ENCODE peak calls at places on chromosome 7, in six cellular contexts. One of them, this sample, is unnamed.

GRCh38 chr7:98622926-98623325 is 5.8 kb downstream of the NPTX2 start:
- DNase-seq in mucosa of descending colon: no peak
- DNase-seq in KBM-7: no peak
- DNase-seq in dermis blood vessel endothelial cell: no peak
- DNase-seq in fibroblast of lung: no peak
- DNase-seq in aorta: no peak
- DNase-seq in this sample: no peak

GRCh38 chr7:5594616-5595544 is 171.2 kb upstream of the TNRC18 start:
- DNase-seq in mucosa of descending colon: no peak
- DNase-seq in KBM-7: peak; percentile 29
- DNase-seq in dermis blood vessel endothelial cell: peak; percentile 59
- DNase-seq in fibroblast of lung: peak; percentile 36
- DNase-seq in aorta: peak; percentile 65
- DNase-seq in this sample: no peak

GRCh38 chr7:107815254-107815882 is 12.3 kb upstream of the SLC26A3 start:
- DNase-seq in mucosa of descending colon: peak; percentile 38
- DNase-seq in KBM-7: no peak
- DNase-seq in dermis blood vessel endothelial cell: peak; percentile 8
- DNase-seq in fibroblast of lung: no peak
- DNase-seq in aorta: no peak
- DNase-seq in this sample: no peak

GRCh38 chr7:151987748-151988529 is 31.7 kb downstream of the GALNTL5 start:
- DNase-seq in mucosa of descending colon: no peak
- DNase-seq in KBM-7: no peak
- DNase-seq in dermis blood vessel endothelial cell: no peak
- DNase-seq in fibroblast of lung: peak; percentile 36
- DNase-seq in aorta: no peak
- DNase-seq in this sample: no peak

GRCh38 chr7:41828911-41829310 is 126.0 kb upstream of the INHBA start:
- DNase-seq in mucosa of descending colon: no peak
- DNase-seq in KBM-7: no peak
- DNase-seq in dermis blood vessel endothelial cell: no peak
- DNase-seq in fibroblast of lung: no peak
- DNase-seq in aorta: no peak
- DNase-seq in this sample: no peak

GRCh38 chr7:21028186-21028989 is 241.7 kb upstream of the SP8 start:
- DNase-seq in mucosa of descending colon: peak; percentile 44
- DNase-seq in KBM-7: no peak
- DNase-seq in dermis blood vessel endothelial cell: no peak
- DNase-seq in fibroblast of lung: peak; percentile 21
- DNase-seq in aorta: no peak
- DNase-seq in this sample: no peak

GRCh38 chr7:100825760-100826545 is 1.4 kb downstream of the EPHB4 start:
- DNase-seq in mucosa of descending colon: peak; percentile 38
- DNase-seq in KBM-7: peak; percentile 35
- DNase-seq in dermis blood vessel endothelial cell: peak; percentile 56
- DNase-seq in fibroblast of lung: peak; percentile 71
- DNase-seq in aorta: no peak
- DNase-seq in this sample: peak; percentile 36

GRCh38 chr7:70071786-70072185 is 473.5 kb downstream of the AUTS2 start:
- DNase-seq in mucosa of descending colon: no peak
- DNase-seq in KBM-7: no peak
- DNase-seq in dermis blood vessel endothelial cell: no peak
- DNase-seq in fibroblast of lung: no peak
- DNase-seq in aorta: no peak
- DNase-seq in this sample: no peak

GRCh38 chr7:100372256-100372655 is 1.0 kb upstream of the PILRA start:
- DNase-seq in mucosa of descending colon: no peak
- DNase-seq in KBM-7: peak; percentile 60
- DNase-seq in dermis blood vessel endothelial cell: peak; percentile 40
- DNase-seq in fibroblast of lung: peak; percentile 36
- DNase-seq in aorta: no peak
- DNase-seq in this sample: peak; percentile 60

GRCh38 chr7:70883750-70884445 is 248.0 kb upstream of the GALNT17 start:
- DNase-seq in mucosa of descending colon: no peak
- DNase-seq in KBM-7: no peak
- DNase-seq in dermis blood vessel endothelial cell: no peak
- DNase-seq in fibroblast of lung: no peak
- DNase-seq in aorta: no peak
- DNase-seq in this sample: no peak

GRCh38 chr7:26145236-26145635 is 6.8 kb upstream of the NFE2L3 start:
- DNase-seq in mucosa of descending colon: no peak
- DNase-seq in KBM-7: no peak
- DNase-seq in dermis blood vessel endothelial cell: no peak
- DNase-seq in fibroblast of lung: no peak
- DNase-seq in aorta: no peak
- DNase-seq in this sample: no peak

GRCh38 chr7:149856-150636 is 42.3 kb upstream of the FAM20C start:
- DNase-seq in mucosa of descending colon: peak; percentile 49
- DNase-seq in KBM-7: no peak
- DNase-seq in dermis blood vessel endothelial cell: peak; percentile 49
- DNase-seq in fibroblast of lung: no peak
- DNase-seq in aorta: peak; percentile 81
- DNase-seq in this sample: peak; percentile 20

GRCh38 chr7:101169838-101170531 is 4.6 kb upstream of the VGF start:
- DNase-seq in mucosa of descending colon: peak; percentile 81
- DNase-seq in KBM-7: peak; percentile 80
- DNase-seq in dermis blood vessel endothelial cell: peak; percentile 81
- DNase-seq in fibroblast of lung: peak; percentile 53
- DNase-seq in aorta: peak; percentile 78
- DNase-seq in this sample: peak; percentile 25

GRCh38 chr7:20519641-20520040 is 95.8 kb upstream of the ABCB5 start:
- DNase-seq in mucosa of descending colon: no peak
- DNase-seq in KBM-7: no peak
- DNase-seq in dermis blood vessel endothelial cell: no peak
- DNase-seq in fibroblast of lung: no peak
- DNase-seq in aorta: no peak
- DNase-seq in this sample: no peak

GRCh38 chr7:134364619-134365037 is 47.9 kb upstream of the SLC35B4 start:
- DNase-seq in mucosa of descending colon: no peak
- DNase-seq in KBM-7: no peak
- DNase-seq in dermis blood vessel endothelial cell: peak; percentile 39
- DNase-seq in fibroblast of lung: peak; percentile 24
- DNase-seq in aorta: no peak
- DNase-seq in this sample: no peak

GRCh38 chr7:31408120-31408729 is 67.7 kb upstream of the NEUROD6 start:
- DNase-seq in mucosa of descending colon: peak; percentile 5
- DNase-seq in KBM-7: no peak
- DNase-seq in dermis blood vessel endothelial cell: no peak
- DNase-seq in fibroblast of lung: peak; percentile 60
- DNase-seq in aorta: no peak
- DNase-seq in this sample: no peak

GRCh38 chr7:114952296-114952695 is 30.4 kb downstream of the MDFIC start:
- DNase-seq in mucosa of descending colon: no peak
- DNase-seq in KBM-7: no peak
- DNase-seq in dermis blood vessel endothelial cell: no peak
- DNase-seq in fibroblast of lung: no peak
- DNase-seq in aorta: no peak
- DNase-seq in this sample: no peak

GRCh38 chr7:74051629-74052410 is 23.8 kb downstream of the ELN start:
- DNase-seq in mucosa of descending colon: peak; percentile 77
- DNase-seq in KBM-7: peak; percentile 45
- DNase-seq in dermis blood vessel endothelial cell: peak; percentile 54
- DNase-seq in fibroblast of lung: peak; percentile 31
- DNase-seq in aorta: peak; percentile 47
- DNase-seq in this sample: peak; percentile 15

GRCh38 chr7:142476077-142476476 is 218.2 kb upstream of the PRSS58 start:
- DNase-seq in mucosa of descending colon: no peak
- DNase-seq in KBM-7: no peak
- DNase-seq in dermis blood vessel endothelial cell: no peak
- DNase-seq in fibroblast of lung: no peak
- DNase-seq in aorta: no peak
- DNase-seq in this sample: no peak

GRCh38 chr7:132435016-132435990 is 141.0 kb downstream of the PLXNA4 start:
- DNase-seq in mucosa of descending colon: no peak
- DNase-seq in KBM-7: no peak
- DNase-seq in dermis blood vessel endothelial cell: no peak
- DNase-seq in fibroblast of lung: no peak
- DNase-seq in aorta: no peak
- DNase-seq in this sample: no peak

GRCh38 chr7:103636153-103636552 is 190.1 kb upstream of the SLC26A5 start:
- DNase-seq in mucosa of descending colon: no peak
- DNase-seq in KBM-7: no peak
- DNase-seq in dermis blood vessel endothelial cell: peak; percentile 46
- DNase-seq in fibroblast of lung: peak; percentile 44
- DNase-seq in aorta: no peak
- DNase-seq in this sample: no peak

GRCh38 chr7:129434846-129435318 is 650 bp downstream of the STRIP2 start:
- DNase-seq in mucosa of descending colon: peak; percentile 7
- DNase-seq in KBM-7: peak; percentile 37
- DNase-seq in dermis blood vessel endothelial cell: peak; percentile 48
- DNase-seq in fibroblast of lung: peak; percentile 17
- DNase-seq in aorta: no peak
- DNase-seq in this sample: no peak

GRCh38 chr7:126803060-126803665 is 449.6 kb downstream of the GRM8 start:
- DNase-seq in mucosa of descending colon: peak; percentile 85
- DNase-seq in KBM-7: peak; percentile 63
- DNase-seq in dermis blood vessel endothelial cell: peak; percentile 82
- DNase-seq in fibroblast of lung: peak; percentile 55
- DNase-seq in aorta: no peak
- DNase-seq in this sample: peak; percentile 62

GRCh38 chr7:108492742-108493141 is 33.2 kb downstream of the PNPLA8 start:
- DNase-seq in mucosa of descending colon: no peak
- DNase-seq in KBM-7: no peak
- DNase-seq in dermis blood vessel endothelial cell: peak; percentile 41
- DNase-seq in fibroblast of lung: no peak
- DNase-seq in aorta: no peak
- DNase-seq in this sample: no peak

GRCh38 chr7:95933618-95934017 is 161.3 kb downstream of the DYNC1I1 start:
- DNase-seq in mucosa of descending colon: no peak
- DNase-seq in KBM-7: no peak
- DNase-seq in dermis blood vessel endothelial cell: no peak
- DNase-seq in fibroblast of lung: no peak
- DNase-seq in aorta: no peak
- DNase-seq in this sample: no peak

GRCh38 chr7:69603937-69604494 is 5.7 kb downstream of the AUTS2 start:
- DNase-seq in mucosa of descending colon: no peak
- DNase-seq in KBM-7: no peak
- DNase-seq in dermis blood vessel endothelial cell: no peak
- DNase-seq in fibroblast of lung: no peak
- DNase-seq in aorta: no peak
- DNase-seq in this sample: no peak

GRCh38 chr7:36015733-36016132 is 137.3 kb upstream of the EEPD1 start:
- DNase-seq in mucosa of descending colon: no peak
- DNase-seq in KBM-7: no peak
- DNase-seq in dermis blood vessel endothelial cell: no peak
- DNase-seq in fibroblast of lung: no peak
- DNase-seq in aorta: no peak
- DNase-seq in this sample: no peak

GRCh38 chr7:16803881-16804673 is 722 bp downstream of the AGR2 start:
- DNase-seq in mucosa of descending colon: peak; percentile 48
- DNase-seq in KBM-7: no peak
- DNase-seq in dermis blood vessel endothelial cell: no peak
- DNase-seq in fibroblast of lung: no peak
- DNase-seq in aorta: no peak
- DNase-seq in this sample: no peak

GRCh38 chr7:151181011-151181431 is 6.0 kb downstream of the ASB10 start:
- DNase-seq in mucosa of descending colon: no peak
- DNase-seq in KBM-7: no peak
- DNase-seq in dermis blood vessel endothelial cell: no peak
- DNase-seq in fibroblast of lung: no peak
- DNase-seq in aorta: no peak
- DNase-seq in this sample: no peak

GRCh38 chr7:150685219-150686029 is at the start of gene GIMAP2:
- DNase-seq in mucosa of descending colon: peak; percentile 49
- DNase-seq in KBM-7: peak; percentile 71
- DNase-seq in dermis blood vessel endothelial cell: peak; percentile 76
- DNase-seq in fibroblast of lung: peak; percentile 59
- DNase-seq in aorta: no peak
- DNase-seq in this sample: peak; percentile 78